ENCODE peak calls at places on chromosomes 5 and 9, in nine cellular contexts. H, X, E, J, C, L, F, P and Y are unnamed samples.

GRCh38 chr5:77211691-77212047 is 1.2 kb downstream of the PDE8B start:
- DNase-seq in H (no peak), X (no peak), E (no peak), J (no peak), C (no peak), L (no peak), F (no peak), P (no peak), Y (no peak)

GRCh38 chr5:72467987-72468386 is 39.2 kb downstream of the ZNF366 start:
- DNase-seq in H (peak), X (no peak), E (peak), J (no peak), C (peak), L (peak), F (no peak), P (no peak), Y (peak)

GRCh38 chr9:135906291-135907005 is 898 bp downstream of the CAMSAP1 start:
- DNase-seq in H (peak), X (peak), E (no peak), J (peak), C (peak), L (no peak), F (no peak), P (no peak), Y (peak)

GRCh38 chr9:117744856-117745389 is 40.7 kb downstream of the TLR4 start:
- DNase-seq in H (peak), X (no peak), E (no peak), J (no peak), C (no peak), L (no peak), F (no peak), P (no peak), Y (peak)

GRCh38 chr9:19788152-19788551 is 685 bp downstream of the SLC24A2 start:
- DNase-seq in H (no peak), X (no peak), E (no peak), J (no peak), C (no peak), L (no peak), F (no peak), P (peak), Y (no peak)

GRCh38 chr9:1047605-1048235 is 2.4 kb upstream of the DMRT2 start:
- DNase-seq in H (peak), X (no peak), E (no peak), J (peak), C (no peak), L (no peak), F (no peak), P (no peak), Y (peak)

GRCh38 chr9:86064220-86064619 is 35.1 kb downstream of the GOLM1 start:
- DNase-seq in H (no peak), X (no peak), E (no peak), J (peak), C (no peak), L (no peak), F (no peak), P (peak), Y (no peak)

GRCh38 chr5:93378073-93378472 is 202.9 kb downstream of the NR2F1-AS1 start:
- DNase-seq in H (no peak), X (no peak), E (peak), J (no peak), C (peak), L (peak), F (no peak), P (no peak), Y (peak)

GRCh38 chr9:136671646-136672430 is 9.1 kb downstream of the EGFL7 start:
- DNase-seq in H (peak), X (peak), E (no peak), J (no peak), C (no peak), L (no peak), F (peak), P (no peak), Y (peak)

GRCh38 chr5:17808566-17808965 is 174.3 kb downstream of the TAF11L14 start:
- DNase-seq in H (no peak), X (no peak), E (no peak), J (no peak), C (no peak), L (no peak), F (no peak), P (no peak), Y (no peak)

GRCh38 chr9:78130004-78130403 is 98.4 kb upstream of the GNAQ start:
- DNase-seq in H (peak), X (peak), E (peak), J (peak), C (peak), L (peak), F (peak), P (no peak), Y (no peak)

GRCh38 chr9:114224247-114224610 is 68.9 kb downstream of the COL27A1 start:
- DNase-seq in H (no peak), X (no peak), E (no peak), J (no peak), C (peak), L (peak), F (peak), P (no peak), Y (peak)

GRCh38 chr9:91814681-91815212 is 135.3 kb downstream of the ROR2 start:
- DNase-seq in H (no peak), X (no peak), E (no peak), J (no peak), C (no peak), L (no peak), F (no peak), P (peak), Y (no peak)

DNA sequence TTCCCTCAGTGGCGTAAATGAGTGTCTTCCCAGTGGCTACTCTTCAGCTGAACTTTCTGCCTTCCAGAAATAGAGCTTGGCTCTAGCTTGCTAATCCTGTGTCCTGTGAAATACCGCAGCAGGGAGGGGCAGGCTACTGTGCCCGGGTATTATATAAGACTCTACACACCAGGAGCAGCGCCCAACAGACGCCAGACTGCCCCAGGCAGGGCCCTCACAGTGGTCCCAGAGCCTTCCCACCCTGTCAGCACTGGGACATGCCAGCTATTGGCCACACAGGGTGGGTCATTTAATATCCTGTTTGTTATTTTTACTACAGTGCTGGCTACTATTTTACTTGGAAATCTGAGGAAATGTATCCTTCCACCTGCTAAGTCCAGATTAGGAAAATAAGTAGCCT is 121.0 kb downstream of the FEM1C start:
- DNase-seq in H (no peak), X (peak), E (no peak), J (peak), C (no peak), L (peak), F (no peak), P (peak), Y (peak)
- H3K4me3 ChIP-seq in H (no peak), X (no peak), E (no peak), J (no peak), C (no peak), L (no peak), F (no peak), P (no peak), Y (no peak)

GRCh38 chr5:81167078-81167477 is 66.0 kb upstream of the CKMT2 start:
- DNase-seq in H (no peak), X (no peak), E (no peak), J (no peak), C (no peak), L (no peak), F (no peak), P (no peak), Y (no peak)
- H3K4me3 ChIP-seq in H (no peak), X (no peak), E (no peak), J (no peak), C (no peak), L (no peak), F (no peak), P (no peak), Y (no peak)

DNA sequence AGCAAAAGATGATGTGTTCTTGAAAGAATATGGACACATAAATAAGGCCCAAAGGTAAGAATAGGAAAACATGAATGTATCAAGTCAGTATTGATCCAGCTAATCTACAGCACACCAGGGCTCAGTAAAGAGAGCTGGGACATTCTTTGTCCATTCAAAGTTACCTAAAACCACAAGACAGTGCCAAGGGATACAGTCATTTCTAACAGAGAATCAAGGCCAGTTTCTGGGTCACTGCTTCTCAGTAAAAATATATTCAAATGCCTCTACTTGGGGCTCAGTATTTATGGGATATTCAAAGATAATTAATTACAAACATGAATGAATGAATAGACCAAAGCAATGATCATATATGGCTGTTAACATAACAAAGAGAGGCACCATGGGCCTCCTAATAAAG is 35.0 kb downstream of the MTMR12 start:
- DNase-seq in H (no peak), X (no peak), E (no peak), J (no peak), C (no peak), L (no peak), F (no peak), P (peak), Y (peak)
- H3K4me3 ChIP-seq in H (no peak), X (no peak), E (no peak), J (no peak), C (no peak), L (no peak), F (no peak), P (no peak), Y (no peak)

DNA sequence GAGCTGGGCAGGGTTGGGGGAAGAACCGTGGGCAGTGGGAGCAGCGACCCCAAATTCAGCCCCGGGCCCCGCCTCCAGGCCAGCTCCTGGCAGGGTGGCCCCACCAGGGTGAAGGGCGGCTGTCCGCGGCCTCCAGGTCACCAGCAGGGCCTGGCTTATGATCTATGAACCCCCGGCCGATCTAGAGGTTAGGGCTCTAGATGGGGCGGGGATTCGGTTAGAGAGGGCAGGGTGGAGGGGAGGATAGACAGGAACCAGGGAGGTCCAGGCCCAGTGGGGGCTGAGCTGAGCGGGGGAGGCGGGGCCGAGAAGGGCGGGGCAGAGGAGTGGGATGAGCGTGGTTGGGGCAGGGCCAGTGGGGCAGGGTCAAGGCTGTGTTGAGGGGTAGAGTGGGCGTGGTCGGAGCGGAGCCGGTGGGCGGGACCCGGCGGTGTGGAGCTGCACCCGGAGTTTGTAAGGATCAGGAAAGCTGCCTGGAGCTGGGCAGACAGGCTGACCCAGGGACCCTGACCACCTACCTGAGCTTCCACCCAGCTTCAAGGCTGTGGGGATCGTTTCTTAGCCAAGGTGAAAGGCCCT is 29.3 kb upstream of the OBP2B start:
- DNase-seq in H (peak), X (peak), E (no peak), J (peak), C (peak), L (peak), F (peak), P (peak), Y (peak)
- H3K4me3 ChIP-seq in H (no peak), X (peak), E (no peak), J (peak), C (peak), L (peak), F (peak), P (no peak), Y (peak)

GRCh38 chr5:58582411-58583393 is at the start of gene RAB3C:
- DNase-seq in H (peak), X (peak), E (peak), J (peak), C (peak), L (peak), F (peak), P (peak), Y (peak)

GRCh38 chr5:58579781-58580180 is 3.1 kb upstream of the RAB3C start:
- DNase-seq in H (no peak), X (no peak), E (no peak), J (no peak), C (no peak), L (no peak), F (no peak), P (no peak), Y (no peak)

DNA sequence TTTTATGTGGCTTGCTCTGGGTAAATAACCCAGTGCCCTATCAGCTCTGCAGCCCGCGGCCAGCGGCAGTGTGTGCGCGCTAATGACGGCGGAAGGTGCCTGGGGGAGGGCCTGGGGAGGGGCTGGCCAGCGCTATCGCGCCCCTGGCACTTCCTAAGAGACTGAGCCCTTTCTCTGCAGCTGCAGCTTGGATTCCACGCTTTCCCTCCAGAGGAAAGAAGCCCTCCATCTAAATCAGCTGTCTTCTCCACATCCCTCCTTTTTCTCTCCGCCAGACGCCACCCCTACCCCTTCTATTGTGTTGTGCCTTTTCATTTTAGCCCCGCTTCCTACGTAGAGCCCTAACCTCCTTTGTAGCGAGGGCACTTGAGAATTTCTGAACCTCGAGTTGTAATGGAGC is 871 bp upstream of the RAB3C start:
- DNase-seq in H (peak), X (no peak), E (no peak), J (no peak), C (no peak), L (no peak), F (no peak), P (peak), Y (no peak)
- H3K4me3 ChIP-seq in H (peak), X (peak), E (peak), J (peak), C (peak), L (peak), F (peak), P (no peak), Y (peak)

DNA sequence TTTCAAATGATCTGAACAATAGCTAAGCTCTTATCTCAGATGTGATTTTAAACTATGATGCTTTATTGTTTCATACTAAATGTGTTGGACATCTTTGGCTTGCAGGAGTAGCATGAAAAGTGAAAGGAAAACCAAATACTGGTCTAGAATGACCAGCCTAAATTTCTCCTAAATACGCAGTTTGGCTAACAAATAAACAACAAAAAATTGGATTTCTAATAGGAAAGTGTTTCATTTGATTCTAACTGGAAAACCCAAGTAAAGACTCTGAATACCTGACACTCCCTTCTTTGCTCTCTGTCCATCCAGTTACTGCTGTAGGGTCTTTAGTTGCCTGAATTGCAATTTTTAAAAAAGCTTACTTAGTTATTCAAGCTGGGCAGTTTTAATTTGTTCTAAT is 111.7 kb upstream of the ACOT12 start:
- DNase-seq in H (no peak), X (no peak), E (no peak), J (no peak), C (peak), L (no peak), F (no peak), P (no peak), Y (no peak)
- H3K4me3 ChIP-seq in H (no peak), X (no peak), E (no peak), J (no peak), C (no peak), L (no peak), F (no peak), P (no peak), Y (no peak)

GRCh38 chr5:42360061-42360460 is 63.2 kb upstream of the GHR start:
- DNase-seq in H (no peak), X (no peak), E (no peak), J (no peak), C (peak), L (peak), F (no peak), P (no peak), Y (peak)

GRCh38 chr5:42361321-42361688 is 61.9 kb upstream of the GHR start:
- DNase-seq in H (no peak), X (no peak), E (no peak), J (no peak), C (peak), L (no peak), F (no peak), P (no peak), Y (no peak)

GRCh38 chr5:42366051-42366450 is 57.2 kb upstream of the GHR start:
- DNase-seq in H (no peak), X (no peak), E (no peak), J (no peak), C (no peak), L (no peak), F (no peak), P (no peak), Y (no peak)

DNA sequence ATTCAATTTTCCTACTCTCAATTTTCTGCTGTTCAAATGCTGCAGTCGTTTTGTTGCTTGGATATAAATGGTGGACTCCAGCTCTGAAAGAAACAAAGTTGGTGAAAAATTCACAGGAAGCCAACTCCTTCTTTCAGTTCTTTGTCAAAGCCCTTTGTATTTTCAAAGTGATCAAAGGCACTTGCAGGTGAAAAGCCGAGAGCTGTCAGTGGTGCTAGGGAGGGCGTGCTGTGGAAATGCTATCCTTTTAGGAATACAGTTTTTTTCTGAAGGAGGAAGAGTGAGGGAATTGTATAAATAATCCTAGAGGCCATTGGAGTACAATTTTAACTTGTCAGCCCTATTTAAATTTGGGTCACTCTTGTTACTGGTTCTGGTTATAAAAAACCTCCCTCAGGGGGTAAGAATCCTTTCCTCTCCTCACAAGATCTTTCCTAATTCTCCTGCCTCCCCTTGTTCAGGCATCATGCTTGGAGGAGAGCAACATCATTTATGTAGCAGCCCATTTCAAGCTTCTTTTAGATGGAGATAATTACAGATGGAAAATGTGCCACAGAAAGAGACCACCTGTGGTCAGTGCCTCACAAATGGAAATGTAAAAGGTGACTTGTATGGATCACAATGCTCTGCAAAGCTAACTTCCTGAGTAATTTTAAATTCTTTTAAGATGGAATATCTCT is 62.5 kb upstream of the GHR start:
- DNase-seq in H (no peak), X (no peak), E (no peak), J (no peak), C (no peak), L (no peak), F (no peak), P (no peak), Y (no peak)
- H3K4me3 ChIP-seq in H (no peak), X (no peak), E (no peak), J (no peak), C (no peak), L (no peak), F (no peak), P (no peak), Y (no peak)

GRCh38 chr5:139658928-139659667 is 10.9 kb downstream of the CXXC5 start:
- DNase-seq in H (peak), X (no peak), E (no peak), J (peak), C (peak), L (peak), F (no peak), P (peak), Y (peak)
- H3K4me3 ChIP-seq in H (peak), X (no peak), E (peak), J (peak), C (peak), L (peak), F (peak), P (no peak), Y (peak)

DNA sequence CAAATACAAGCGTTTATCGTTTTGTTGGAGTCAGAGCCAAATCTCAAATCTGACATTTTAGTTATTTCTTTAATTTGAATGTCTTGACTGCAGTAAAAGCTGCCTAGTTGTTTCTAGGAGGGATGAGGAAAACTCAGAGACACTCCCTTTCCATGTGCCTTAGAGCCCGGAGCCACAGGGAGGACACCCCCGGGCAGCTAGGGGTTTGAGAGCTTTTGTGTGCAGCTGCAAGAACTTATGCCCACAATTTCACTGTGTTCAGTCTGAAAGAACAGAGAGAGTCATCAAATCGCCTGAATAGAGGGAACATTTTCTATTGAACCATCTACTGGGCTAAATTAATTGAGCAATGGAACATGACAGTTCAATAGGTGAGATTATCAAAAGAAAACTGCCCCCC is 709.3 kb upstream of the RGMB start:
- DNase-seq in H (no peak), X (no peak), E (no peak), J (no peak), C (no peak), L (no peak), F (no peak), P (no peak), Y (no peak)
- H3K4me3 ChIP-seq in H (no peak), X (no peak), E (no peak), J (no peak), C (no peak), L (no peak), F (no peak), P (no peak), Y (no peak)

GRCh38 chr9:106682420-106682819 is 180.5 kb upstream of the ZNF462 start:
- DNase-seq in H (no peak), X (no peak), E (no peak), J (no peak), C (no peak), L (no peak), F (no peak), P (no peak), Y (no peak)
- H3K4me3 ChIP-seq in H (no peak), X (no peak), E (no peak), J (no peak), C (no peak), L (no peak), F (no peak), P (no peak), Y (no peak)